ENCODE peak calls at places on chromosome 5, in four cellular contexts. M, K, Z and D are unnamed samples.
A peak's percentile ranks its signal among the peaks of the same experiment; 100 is the strongest.

GRCh38 chr5:7869474-7870136 is 657 bp downstream of the MTRR start:
- DNase-seq in M (no peak), K (no peak), Z (no peak), D (no peak)

GRCh38 chr5:173304591-173304988 is 23.6 kb downstream of the STC2 start:
- DNase-seq in M (no peak), K (no peak), Z (no peak), D (no peak)

GRCh38 chr5:59921816-59922215 is 28.3 kb upstream of the PDE4D start:
- DNase-seq in M (no peak), K (peak; percentile 37), Z (no peak), D (no peak)

GRCh38 chr5:9869616-9870288 is 239.6 kb upstream of the TAS2R1 start:
- DNase-seq in M (no peak), K (no peak), Z (peak; percentile 92), D (no peak)

GRCh38 chr5:168843998-168844374 is 264.8 kb upstream of the PANK3 start:
- DNase-seq in M (no peak), K (no peak), Z (no peak), D (no peak)

GRCh38 chr5:172641359-172642045 is 439 bp downstream of the NEURL1B start:
- DNase-seq in M (peak; percentile 51), K (no peak), Z (no peak), D (no peak)

GRCh38 chr5:147055850-147056523 is 177.4 kb upstream of the PPP2R2B start:
- DNase-seq in M (no peak), K (peak; percentile 51), Z (no peak), D (no peak)

GRCh38 chr5:133245191-133246052 is 193.6 kb downstream of the HSPA4 start:
- DNase-seq in M (no peak), K (peak; percentile 74), Z (peak; percentile 99), D (peak; percentile 83)

GRCh38 chr5:2415678-2416077 is 335.8 kb downstream of the IRX2 start:
- DNase-seq in M (no peak), K (peak; percentile 5), Z (no peak), D (no peak)

GRCh38 chr5:61767231-61768080 is 435.4 kb downstream of the ZSWIM6 start:
- DNase-seq in M (no peak), K (no peak), Z (no peak), D (no peak)

GRCh38 chr5:142434322-142434612 is 109.4 kb upstream of the SPRY4 start:
- DNase-seq in M (no peak), K (no peak), Z (no peak), D (no peak)

GRCh38 chr5:66440202-66440680 is 156.0 kb upstream of the MAST4 start:
- DNase-seq in M (no peak), K (no peak), Z (peak; percentile 4), D (no peak)

GRCh38 chr5:134503088-134503936 is 22.2 kb upstream of the JADE2 start:
- DNase-seq in M (no peak), K (peak; percentile 92), Z (peak; percentile 99), D (peak; percentile 82)

GRCh38 chr5:157232706-157233105 is 33.2 kb upstream of the CYFIP2 start:
- DNase-seq in M (no peak), K (no peak), Z (no peak), D (no peak)

GRCh38 chr5:10760033-10760975 is 730 bp downstream of the DAP start:
- DNase-seq in M (peak; percentile 29), K (peak; percentile 64), Z (peak; percentile 59), D (peak; percentile 85)

GRCh38 chr5:95620030-95620869 is at the start of gene GPR150:
- DNase-seq in M (peak; percentile 30), K (peak; percentile 57), Z (peak; percentile 37), D (peak; percentile 71)

GRCh38 chr5:126965061-126965475 is 65.3 kb downstream of the MARCHF3 start:
- DNase-seq in M (no peak), K (no peak), Z (peak; percentile 97), D (peak; percentile 17)

GRCh38 chr5:172999974-173000373 is 16.4 kb downstream of the ATP6V0E1 start:
- DNase-seq in M (no peak), K (no peak), Z (no peak), D (no peak)

GRCh38 chr5:124797665-124798087 is 51.2 kb upstream of the ZNF608 start:
- DNase-seq in M (no peak), K (no peak), Z (no peak), D (no peak)

GRCh38 chr5:124370601-124371000 is 375.8 kb downstream of the ZNF608 start:
- DNase-seq in M (no peak), K (no peak), Z (no peak), D (no peak)

GRCh38 chr5:108638021-108638420 is 109.7 kb upstream of the FER start:
- DNase-seq in M (no peak), K (no peak), Z (no peak), D (no peak)

GRCh38 chr5:109546461-109546860 is 136.7 kb upstream of the PJA2 start:
- DNase-seq in M (no peak), K (no peak), Z (no peak), D (peak; percentile 31)

GRCh38 chr5:91146905-91147600 is 236.1 kb downstream of the ARRDC3 start:
- DNase-seq in M (no peak), K (no peak), Z (no peak), D (peak; percentile 83)
- H3K23ac ChIP-seq in M (no peak overlapping the region), K (no peak overlapping the region), Z (no peak overlapping the region), D (no peak overlapping the region)

GRCh38 chr5:6730807-6731206 is 17.6 kb downstream of the TENT4A start:
- DNase-seq in M (no peak), K (no peak), Z (no peak), D (no peak)
- H3K4me2 ChIP-seq in M (no peak overlapping the region), K (no peak overlapping the region), Z (no peak overlapping the region), D (no peak overlapping the region)

GRCh38 chr5:53749611-53750010 is 189.2 kb downstream of the NDUFS4 start:
- DNase-seq in M (no peak), K (no peak), Z (peak; percentile 21), D (no peak)
- H3K9ac ChIP-seq in M (no peak overlapping the region), K (no peak overlapping the region), Z (no peak overlapping the region), D (no peak overlapping the region)

GRCh38 chr5:177497297-177498012 is at the start of gene PDLIM7:
- DNase-seq in M (peak; percentile 99), K (peak; percentile 99), Z (peak; percentile 97), D (peak; percentile 99)
- H3K23ac ChIP-seq in M (peak within 1 kb of the TSS; percentile 90), K (peak within 1 kb of the TSS; percentile 76), Z (peak within 1 kb of the TSS; percentile 98), D (no peak within 1 kb of the TSS)

GRCh38 chr5:56006600-56006999 is 11.8 kb upstream of the IL6ST start:
- DNase-seq in M (no peak), K (no peak), Z (no peak), D (no peak)
- H3K4me2 ChIP-seq in M (no peak overlapping the region), K (no peak overlapping the region), Z (no peak overlapping the region), D (no peak overlapping the region)

GRCh38 chr5:78576376-78576775 is 72.2 kb downstream of the LHFPL2 start:
- DNase-seq in M (no peak), K (no peak), Z (no peak), D (no peak)
- H3K9ac ChIP-seq in M (no peak overlapping the region), K (no peak overlapping the region), Z (no peak overlapping the region), D (no peak overlapping the region)

DNA sequence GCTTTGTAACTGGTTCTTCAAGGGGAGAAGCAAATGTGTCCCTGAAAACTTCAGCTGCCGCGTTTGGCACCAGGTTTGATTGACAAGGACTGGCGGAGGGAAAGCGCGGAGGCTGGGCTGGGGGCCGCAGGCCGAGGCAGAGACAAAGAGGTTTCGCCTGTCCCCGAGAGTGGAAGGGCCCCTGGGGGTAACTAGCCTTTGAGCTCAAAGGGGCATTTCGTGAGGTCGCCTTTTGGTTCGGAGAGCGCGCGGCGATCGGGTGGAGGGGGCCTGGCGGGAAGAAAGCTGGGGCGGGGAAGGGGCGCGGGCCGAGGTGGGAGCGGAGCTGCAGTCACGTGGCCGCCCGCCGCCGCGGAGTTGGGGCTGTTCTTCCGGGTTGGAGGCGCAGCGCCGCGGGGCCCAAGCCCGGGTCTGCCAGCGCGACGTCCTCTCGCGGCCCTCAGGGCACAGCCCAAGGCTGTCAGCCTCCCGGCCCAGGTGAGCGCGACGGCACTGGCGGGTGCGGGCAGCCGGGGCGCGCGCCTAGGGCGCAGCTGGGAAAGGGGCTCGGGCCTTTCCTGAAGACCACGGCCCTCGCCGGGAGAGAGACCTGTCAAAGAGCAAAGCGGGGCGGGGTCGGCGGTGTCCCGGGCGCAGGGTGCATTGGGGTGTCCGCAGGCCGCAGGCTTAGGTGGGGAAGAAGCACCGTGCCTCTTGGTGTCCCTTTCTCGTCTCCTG is at the start of gene NNT:
- DNase-seq in M (peak; percentile 50), K (peak; percentile 72), Z (peak; percentile 35), D (peak; percentile 56)
- H3K23ac ChIP-seq in M (peak within 1 kb of the TSS; percentile 37), K (peak within 1 kb of the TSS; percentile 92), Z (peak within 1 kb of the TSS; percentile 91), D (peak within 1 kb of the TSS; percentile 29)

DNA sequence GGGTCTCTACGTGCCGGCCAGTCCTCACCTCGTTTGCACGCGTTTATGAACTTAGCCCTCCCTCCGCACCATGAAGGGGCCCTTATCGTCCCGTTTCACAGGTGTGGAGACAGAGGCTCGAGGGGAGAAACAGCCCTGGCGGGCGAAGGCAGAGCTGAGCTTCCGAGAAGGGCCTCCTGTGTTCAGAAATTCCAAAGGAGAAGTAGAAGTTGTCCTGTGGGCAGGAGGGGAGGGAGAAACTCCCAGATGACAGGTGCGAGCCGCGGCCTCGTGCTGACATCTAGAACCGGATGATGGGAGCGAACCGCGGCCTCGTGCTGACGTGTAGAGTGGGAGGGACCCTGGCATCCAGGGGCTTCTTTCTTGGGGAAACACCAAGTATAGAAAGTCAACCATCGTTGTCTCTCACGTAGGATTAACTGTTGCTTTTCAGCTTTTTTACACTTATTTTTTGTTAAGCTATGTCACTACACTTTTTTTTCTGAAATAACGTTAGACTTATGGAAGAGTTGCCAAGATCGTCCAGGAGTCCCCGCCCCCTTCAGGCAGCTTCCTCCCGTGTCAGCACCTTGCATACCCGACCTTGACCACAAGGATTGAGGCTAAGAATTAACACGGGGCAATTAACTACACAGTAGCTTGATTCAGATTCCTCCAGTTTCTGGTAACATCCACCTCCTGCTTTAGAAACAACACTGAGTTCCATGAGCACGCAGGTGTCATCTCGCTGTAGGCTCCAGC is 42.8 kb upstream of the NKD2 start:
- DNase-seq in M (no peak), K (no peak), Z (no peak), D (no peak)
- H3K4me2 ChIP-seq in M (no peak overlapping the region), K (no peak overlapping the region), Z (no peak overlapping the region), D (no peak overlapping the region)

GRCh38 chr5:135629164-135629563 is 50.4 kb upstream of the CXCL14 start:
- DNase-seq in M (no peak), K (peak; percentile 14), Z (no peak), D (no peak)

GRCh38 chr5:135631356-135631755 is 52.6 kb upstream of the CXCL14 start:
- DNase-seq in M (no peak), K (no peak), Z (no peak), D (no peak)

GRCh38 chr5:135629666-135630065 is 50.9 kb upstream of the CXCL14 start:
- DNase-seq in M (no peak), K (no peak), Z (no peak), D (no peak)

GRCh38 chr5:135635471-135635870 is 56.7 kb upstream of the CXCL14 start:
- DNase-seq in M (no peak), K (no peak), Z (no peak), D (no peak)

DNA sequence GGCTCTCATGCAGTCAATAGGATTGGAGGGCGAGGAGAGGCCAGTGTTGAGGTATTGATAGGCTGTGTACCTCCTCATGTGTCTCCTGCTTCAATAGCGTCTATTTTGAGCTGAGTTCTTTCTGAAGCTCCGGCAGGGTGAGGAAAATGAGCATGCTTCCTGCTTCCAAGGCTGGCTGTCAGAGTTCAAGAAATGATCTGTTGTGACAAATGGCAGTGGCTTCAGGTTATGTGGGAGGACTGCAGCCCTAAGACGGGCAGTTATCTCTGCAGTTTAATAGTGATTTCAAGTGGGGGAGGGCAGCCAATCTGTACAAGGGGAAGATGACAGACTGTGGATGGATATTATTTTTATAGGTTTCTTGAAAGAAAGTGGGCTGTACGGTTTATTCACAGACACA is 54.0 kb upstream of the CXCL14 start:
- DNase-seq in M (no peak), K (no peak), Z (no peak), D (no peak)
- H3K9ac ChIP-seq in M (no peak overlapping the region), K (no peak overlapping the region), Z (no peak overlapping the region), D (no peak overlapping the region)